ENCODE peak calls at places on chromosomes 3 and 15, in eight cellular contexts. S is left ventricle myocardium inferior, A is esophagus squamous epithelium, M is fibroblast of lung, E is thoracic aorta, B is adrenal gland, C is body of pancreas, U is AG04450. Q is an unnamed sample.

GRCh38 chr3:29144361-29144760 is 136.5 kb upstream of the RBMS3 start:
- DNase-seq in C (no peak), S (no peak), A (no peak), U (no peak), B (no peak), M (peak), E (no peak), Q (peak)

GRCh38 chr3:42728056-42728455 is 25.5 kb upstream of the HHATL start:
- DNase-seq in M (no peak), A (no peak), B (peak), C (no peak), S (peak), E (no peak), U (no peak), Q (no peak)

GRCh38 chr3:123880998-123881561 is 3.1 kb downstream of the MYLK start:
- DNase-seq in U (peak), A (no peak), M (peak), C (no peak), S (no peak), E (no peak), B (no peak), Q (peak)

GRCh38 chr15:89116404-89116803 is 28.1 kb downstream of the ABHD2 start:
- DNase-seq in E (no peak), A (no peak), M (peak), C (peak), S (no peak), B (no peak), U (no peak), Q (no peak)

GRCh38 chr3:635393-635792 is 438.8 kb downstream of the CHL1 start:
- DNase-seq in S (no peak), A (no peak), B (no peak), M (peak), E (no peak), U (no peak), C (no peak), Q (no peak)

GRCh38 chr15:41926184-41927056 is 32.6 kb upstream of the SPTBN5 start:
- DNase-seq in S (no peak), A (no peak), M (no peak), B (no peak), E (no peak), C (no peak), U (no peak), Q (no peak)

GRCh38 chr3:71537211-71537611 is 46.3 kb downstream of the FOXP1 start:
- DNase-seq in E (peak), S (no peak), A (no peak), U (peak), M (peak), B (peak), C (no peak), Q (no peak)

GRCh38 chr3:9204253-9205005 is 45.0 kb downstream of the SRGAP3 start:
- DNase-seq in S (no peak), C (no peak), B (peak), M (no peak), A (no peak), U (no peak), E (no peak), Q (no peak)

GRCh38 chr15:76501726-76502125 is 165.2 kb downstream of the ISL2 start:
- DNase-seq in E (no peak), U (no peak), B (no peak), A (no peak), M (peak), S (no peak), C (no peak), Q (no peak)

GRCh38 chr15:31128919-31129768 is 27.6 kb upstream of the TRPM1 start:
- DNase-seq in M (peak), U (peak), C (peak), A (peak), S (peak), E (no peak), B (peak), Q (peak)

GRCh38 chr3:133930341-133930933 is 34.8 kb upstream of the RAB6B start:
- DNase-seq in E (no peak), A (no peak), B (no peak), C (no peak), S (no peak), M (peak), U (no peak), Q (peak)

GRCh38 chr15:42736178-42736792 is 643 bp downstream of the CDAN1 start:
- DNase-seq in C (no peak), E (no peak), M (peak), S (no peak), A (no peak), U (no peak), B (peak), Q (peak)

GRCh38 chr3:27312044-27312668 is 57.0 kb downstream of the NEK10 start:
- DNase-seq in C (no peak), A (no peak), M (peak), E (no peak), S (no peak), B (no peak), U (peak), Q (peak)

GRCh38 chr15:74464897-74465296 is 3.9 kb upstream of the UBL7 start:
- DNase-seq in B (no peak), U (no peak), M (no peak), A (no peak), C (no peak), E (no peak), S (no peak), Q (no peak)

GRCh38 chr3:187999821-188000220 is 154.1 kb upstream of the LPP start:
- DNase-seq in E (no peak), U (no peak), B (no peak), A (no peak), M (no peak), C (no peak), S (no peak), Q (peak)

GRCh38 chr15:25391971-25392733 is 46.7 kb downstream of the UBE3A start:
- DNase-seq in C (no peak), S (no peak), M (peak), E (no peak), U (no peak), A (no peak), B (no peak), Q (peak)

GRCh38 chr15:100284191-100284590 is 57.6 kb downstream of the ADAMTS17 start:
- DNase-seq in E (no peak), C (no peak), U (no peak), A (no peak), M (no peak), S (no peak), B (no peak), Q (no peak)

GRCh38 chr3:78963771-78964170 is 804.0 kb downstream of the ROBO1 start:
- DNase-seq in M (peak), C (no peak), U (no peak), S (no peak), A (no peak), E (no peak), B (no peak), Q (no peak)

GRCh38 chr15:28953573-28954195 is 67.9 kb downstream of the APBA2 start:
- DNase-seq in C (peak), M (no peak), E (no peak), U (no peak), S (no peak), A (no peak), B (no peak), Q (no peak)

GRCh38 chr15:98315951-98316350 is 332.4 kb upstream of the IGF1R start:
- DNase-seq in C (no peak), U (no peak), S (no peak), E (no peak), M (no peak), A (no peak), B (no peak), Q (no peak)

GRCh38 chr15:26891448-26891881 is 24.6 kb downstream of the GABRA5 start:
- DNase-seq in A (no peak), C (peak), S (peak), B (peak), U (no peak), E (no peak), M (peak), Q (peak)

GRCh38 chr15:25220834-25221233 is 218.0 kb downstream of the UBE3A start:
- DNase-seq in E (no peak), S (no peak), B (no peak), A (no peak), M (no peak), C (no peak), U (no peak), Q (no peak)

GRCh38 chr3:39637807-39638206 is 170.3 kb downstream of the MOBP start:
- DNase-seq in U (no peak), E (no peak), S (no peak), M (peak), A (no peak), B (no peak), C (no peak), Q (peak)

GRCh38 chr3:166829896-166830295 is 550.2 kb downstream of the ZBBX start:
- DNase-seq in E (no peak), B (peak), C (no peak), S (no peak), A (no peak), M (no peak), U (no peak), Q (no peak)

GRCh38 chr15:35630570-35630969 is 84.6 kb upstream of the DPH6 start:
- DNase-seq in S (peak), E (no peak), C (no peak), A (no peak), U (no peak), B (no peak), M (peak), Q (no peak)

GRCh38 chr3:184791134-184791533 is 20.8 kb upstream of the VPS8 start:
- DNase-seq in E (no peak), M (no peak), B (no peak), A (no peak), S (no peak), C (no peak), U (no peak), Q (no peak)

GRCh38 chr3:168828943-168829342 is 733.2 kb upstream of the GOLIM4 start:
- DNase-seq in B (no peak), C (no peak), U (no peak), E (no peak), M (no peak), S (no peak), A (no peak), Q (peak)

DNA sequence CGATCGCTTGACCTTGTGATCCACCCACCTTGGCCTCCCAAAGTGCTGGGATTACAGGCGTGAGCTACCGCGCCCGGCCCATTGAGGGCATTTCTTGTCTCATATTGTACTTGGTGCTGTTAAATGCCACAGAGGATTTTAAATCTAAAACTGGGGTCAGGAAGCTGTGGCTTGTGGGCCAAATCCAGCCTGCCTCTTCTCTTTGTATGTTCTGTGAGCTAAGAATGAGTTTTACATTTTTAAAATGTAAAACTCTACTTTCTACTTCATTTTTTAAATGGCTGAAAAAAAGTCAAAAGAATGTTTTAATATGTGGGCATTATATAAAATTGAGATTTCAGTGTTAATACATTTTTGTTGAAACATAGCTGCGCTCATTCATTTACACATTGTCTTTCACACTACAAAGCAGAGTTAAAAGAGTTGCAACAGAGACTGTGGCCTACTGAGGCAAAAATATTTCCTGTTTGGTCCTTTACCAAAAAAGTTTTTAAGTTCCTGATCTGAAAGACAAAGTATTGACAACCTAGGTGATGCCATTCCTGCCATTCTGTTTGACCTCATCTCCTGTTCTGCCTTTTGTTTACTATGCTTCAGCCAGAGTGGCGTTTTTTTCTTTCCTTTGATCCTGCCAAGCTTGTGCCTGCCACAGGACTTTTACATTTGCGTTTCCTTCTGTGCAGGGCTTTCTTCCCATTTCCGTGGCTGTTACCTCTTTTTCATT is 50.4 kb downstream of the PDCD6IP start:
- DNase-seq in M (no peak), S (no peak), U (no peak), C (no peak), E (no peak), B (no peak), A (no peak), Q (no peak)
- H3K27ac ChIP-seq in M (no peak), S (no peak), U (no peak), C (no peak), E (no peak), B (no peak), A (no peak), Q (no peak)

DNA sequence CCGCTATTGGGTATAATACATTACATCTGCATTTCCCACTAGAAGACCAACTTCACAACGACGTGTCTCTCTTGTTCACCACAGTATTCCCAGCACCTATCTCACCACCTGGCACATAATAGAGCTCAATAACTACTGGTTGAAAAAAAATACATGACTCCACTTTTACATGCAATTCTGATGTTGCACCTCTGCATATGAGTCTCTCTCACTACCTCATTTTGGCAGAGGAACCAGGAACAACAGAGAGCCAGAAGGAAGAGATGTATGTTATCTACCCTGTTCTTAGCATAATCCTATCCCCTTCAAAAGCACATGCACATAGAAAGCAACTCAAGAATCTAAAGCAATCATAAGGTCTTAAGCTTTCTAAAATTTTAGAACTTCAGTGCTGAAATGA is 61.6 kb downstream of the SHQ1 start:
- DNase-seq in A (no peak), M (no peak), E (no peak), U (no peak), C (no peak), S (no peak), B (no peak), Q (no peak)
- H3K4me3 ChIP-seq in A (no peak), M (no peak), E (no peak), U (no peak), C (no peak), S (no peak), B (no peak), Q (no peak)

DNA sequence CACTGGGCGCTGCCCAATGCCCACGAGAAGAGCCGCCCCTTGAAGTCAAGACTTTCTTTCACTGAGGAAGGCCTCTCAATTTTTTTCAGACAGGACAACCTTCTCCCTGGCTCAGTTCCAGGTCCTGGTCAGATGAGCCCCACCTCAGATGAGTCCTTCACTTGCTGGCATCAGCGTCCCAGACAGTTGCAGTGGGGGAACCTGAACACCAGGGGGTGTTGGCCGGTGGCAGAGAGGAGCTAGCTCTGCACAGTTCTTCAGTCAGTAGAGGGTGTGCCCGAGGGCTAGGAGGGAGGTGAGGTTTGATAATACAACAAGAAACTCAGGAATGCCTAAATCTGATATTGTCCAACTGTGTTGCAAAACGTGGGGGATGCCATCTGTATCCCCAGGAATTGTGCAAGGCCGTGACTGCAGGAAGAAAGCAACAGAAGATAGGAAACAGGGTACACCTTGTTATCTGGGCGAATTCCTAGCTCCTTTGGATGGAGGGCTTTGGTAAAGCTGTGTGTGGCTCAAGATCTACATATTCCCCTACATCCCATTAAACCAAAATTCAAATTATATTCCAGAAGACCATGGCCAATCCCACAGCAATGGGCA is 34.3 kb downstream of the CCR3 start:
- DNase-seq in M (no peak), S (peak), E (no peak), U (no peak), B (peak), C (peak), A (no peak), Q (peak)
- TF ChIP-seq CTCF in M (peak), S (peak), E (no peak), U (peak), B (peak), C (peak), A (peak), Q (peak)

GRCh38 chr3:13787533-13787932 is 92.3 kb downstream of the WNT7A start:
- DNase-seq in M (no peak), C (no peak), B (no peak), A (no peak), U (no peak), S (no peak), E (no peak), Q (no peak)
- H3K27ac ChIP-seq in M (no peak), C (no peak), B (no peak), A (no peak), U (no peak), S (no peak), E (no peak), Q (no peak)

GRCh38 chr3:196684548-196685407 is 27.3 kb downstream of the CEP19 start:
- DNase-seq in U (peak), S (peak), E (no peak), M (peak), B (peak), C (peak), A (no peak), Q (peak)
- H3K4me3 ChIP-seq in U (no peak), S (peak), E (no peak), M (no peak), B (no peak), C (no peak), A (no peak), Q (no peak)

DNA sequence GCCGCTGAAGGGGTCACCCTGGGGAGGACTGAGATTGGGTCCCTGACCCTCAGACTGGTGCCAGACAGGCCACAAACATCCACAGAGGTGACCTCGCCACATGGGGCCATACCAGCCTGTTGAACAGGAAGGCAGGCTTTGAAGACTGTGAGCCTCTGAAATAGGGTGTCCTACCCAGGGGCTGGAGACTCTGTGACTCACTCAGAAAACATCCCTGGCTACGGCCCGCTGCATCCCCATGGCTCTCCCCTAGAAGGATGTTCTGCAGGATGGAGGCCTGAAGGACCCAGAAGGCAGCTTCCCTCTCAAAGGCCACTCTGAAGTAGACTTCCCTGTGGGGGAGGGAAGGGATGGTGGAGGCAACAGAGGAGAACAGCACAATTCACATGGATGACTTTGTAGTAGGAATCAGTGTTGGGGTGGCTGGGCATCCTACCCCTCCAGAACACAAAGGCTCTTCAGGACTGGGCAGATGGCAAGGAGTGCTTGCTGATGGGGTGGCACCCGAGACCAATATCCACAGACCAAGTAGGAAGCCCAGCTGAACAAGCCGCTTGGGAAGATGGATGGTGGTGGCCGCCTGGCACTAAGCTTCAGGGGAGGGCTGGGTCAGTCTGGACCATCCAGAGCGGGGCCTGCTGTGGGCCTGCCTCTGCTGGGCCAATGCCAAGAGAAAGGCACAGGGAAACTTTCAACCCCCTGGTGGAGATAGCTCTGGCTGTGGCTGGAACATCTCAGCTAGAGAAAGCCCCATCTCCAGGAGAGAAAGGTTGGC is 37.6 kb upstream of the DUSP7 start:
- DNase-seq in E (no peak), A (no peak), U (no peak), B (no peak), S (no peak), M (peak), C (no peak), Q (no peak)
- TF ChIP-seq CTCF in E (no peak), A (no peak), U (no peak), B (no peak), S (no peak), M (no peak), C (no peak), Q (no peak)

GRCh38 chr15:45892182-45892581 is 257.4 kb downstream of the SQOR start:
- DNase-seq in M (no peak), A (no peak), C (no peak), E (no peak), U (no peak), B (no peak), S (no peak), Q (no peak)
- H3K27ac ChIP-seq in M (no peak), A (no peak), C (peak), E (peak), U (no peak), B (no peak), S (peak), Q (no peak)

Q was measured in A673.